ENCODE peak calls at places on chromosome 15, in six cellular contexts. V is right atrium auricular region; D is activated CD4-positive, alpha-beta T cell treated with anti-CD3 and anti-CD28 coated beads, Interleukin-2, amount 50 U/mL, for 48 hours; M is NCI-H1436; A is NCI-H1092; P is activated naive CD4-positive, alpha-beta T cell. Q is an unnamed sample.

GRCh38 chr15:80188293-80188692 is 35.5 kb downstream of the FAH start:
- DNase-seq in V (no peak), A (no peak), P (no peak), D (no peak), M (no peak), Q (no peak)

GRCh38 chr15:91924842-91925495 is 71.5 kb downstream of the SLCO3A1 start:
- DNase-seq in P (no peak), V (no peak), A (no peak), M (no peak), D (no peak), Q (no peak)

GRCh38 chr15:61621146-61621545 is 392.0 kb upstream of the RORA start:
- DNase-seq in V (no peak), P (no peak), M (peak; percentile 49), A (peak; percentile 46), D (peak; percentile 5), Q (no peak)

GRCh38 chr15:42332331-42332730 is 27.0 kb upstream of the CAPN3 start:
- DNase-seq in D (no peak), V (no peak), P (no peak), M (no peak), A (no peak), Q (no peak)

GRCh38 chr15:31467361-31467760 is 140.7 kb downstream of the KLF13 start:
- DNase-seq in A (no peak), D (no peak), V (peak; percentile 43), P (no peak), M (no peak), Q (no peak)

GRCh38 chr15:61051570-61052031 is 177.5 kb downstream of the RORA start:
- DNase-seq in P (no peak), M (no peak), V (no peak), A (no peak), D (no peak), Q (no peak)

GRCh38 chr15:49855917-49856637 is 235.2 kb downstream of the DTWD1 start:
- DNase-seq in D (no peak), M (no peak), P (no peak), V (no peak), A (no peak), Q (no peak)

GRCh38 chr15:50262533-50262932 is 3.0 kb downstream of the HDC start:
- DNase-seq in D (peak; percentile 48), V (no peak), M (no peak), A (no peak), P (no peak), Q (no peak)

GRCh38 chr15:66765478-66766281 is 63.6 kb downstream of the SMAD6 start:
- DNase-seq in D (no peak), P (no peak), A (no peak), M (no peak), V (no peak), Q (no peak)

GRCh38 chr15:39172380-39173281 is 408.2 kb upstream of the THBS1 start:
- DNase-seq in V (no peak), A (no peak), D (no peak), M (no peak), P (no peak), Q (no peak)

GRCh38 chr15:58994906-58995453 is 7.5 kb downstream of the RNF111 start:
- DNase-seq in P (no peak), M (no peak), D (no peak), V (no peak), A (no peak), Q (no peak)

GRCh38 chr15:92845109-92845508 is 55.0 kb upstream of the CHD2 start:
- DNase-seq in M (peak; percentile 14), D (no peak), P (no peak), A (no peak), V (no peak), Q (no peak)

Q was measured in cortex of kidney.